ENCODE peak calls at places on chromosomes 6 and 20, in five cellular contexts. A is hippocampal formation, X is hepatic stellate cell, P is AML-193, I is COLO829. O is an unnamed sample.

GRCh38 chr6:4258733-4259132 is 123.4 kb upstream of the ECI2 start:
- DNase-seq in A (no peak), X (no peak), P (no peak), I (no peak), O (no peak)

GRCh38 chr20:51372176-51372803 is 170.2 kb downstream of the NFATC2 start:
- DNase-seq in A (peak; percentile 24), X (peak; percentile 87), P (peak; percentile 10), I (peak; percentile 89), O (peak; percentile 59)

GRCh38 chr20:64064145-64064698 is 1.2 kb downstream of the TCEA2 start:
- DNase-seq in A (no peak), X (peak; percentile 83), P (no peak), I (no peak), O (no peak)

GRCh38 chr20:35385733-35386132 is 26.0 kb downstream of the UQCC1 start:
- DNase-seq in A (no peak), X (no peak), P (no peak), I (no peak), O (no peak)

GRCh38 chr6:74357329-74357728 is 661.3 kb downstream of the CD109 start:
- DNase-seq in A (no peak), X (peak; percentile 17), P (no peak), I (no peak), O (no peak)

GRCh38 chr6:28336284-28337024 is 506 bp upstream of the ZSCAN31 start:
- DNase-seq in A (no peak), X (no peak), P (peak; percentile 96), I (no peak), O (peak; percentile 76)

GRCh38 chr6:148146717-148147116 is 195.9 kb upstream of the SASH1 start:
- DNase-seq in A (no peak), X (no peak), P (no peak), I (no peak), O (no peak)

GRCh38 chr20:58909585-58909984 is 57.1 kb downstream of the GNAS start:
- DNase-seq in A (no peak), X (no peak), P (no peak), I (no peak), O (no peak)

GRCh38 chr6:5706094-5707033 is 300.4 kb downstream of the NRN1 start:
- DNase-seq in A (no peak), X (no peak), P (no peak), I (no peak), O (no peak)

GRCh38 chr6:28543671-28544131 is 18.0 kb downstream of the GPX5 start:
- DNase-seq in A (no peak), X (no peak), P (no peak), I (no peak), O (peak; percentile 67)

GRCh38 chr20:25272223-25273000 is 24.5 kb downstream of the PYGB start:
- DNase-seq in A (no peak), X (no peak), P (no peak), I (no peak), O (no peak)

GRCh38 chr20:54346269-54346668 is 129.1 kb upstream of the DOK5 start:
- DNase-seq in A (no peak), X (no peak), P (no peak), I (no peak), O (no peak)

O was measured in Kasumi-1.